ENCODE peak calls at places on chromosome 15, in four cellular contexts. N is CD8-positive, alpha-beta memory T cell; T is myocyte; Y is GM19239. B is an unnamed sample.

GRCh38 chr15:59313703-59314332 is 58.9 kb downstream of the MYO1E start:
- DNase-seq in N (no peak), T (peak; percentile 84), Y (no peak), B (no peak)

GRCh38 chr15:90400759-90401314 is 12.8 kb downstream of the IQGAP1 start:
- DNase-seq in N (peak; percentile 48), T (peak; percentile 97), Y (peak; percentile 68), B (peak; percentile 97)

GRCh38 chr15:83380682-83381081 is 66.5 kb upstream of the SH3GL3 start:
- DNase-seq in N (no peak), T (peak; percentile 67), Y (peak; percentile 50), B (no peak)

GRCh38 chr15:39587291-39587909 is 6.5 kb downstream of the THBS1 start:
- DNase-seq in N (no peak), T (peak; percentile 61), Y (no peak), B (peak; percentile 11)

GRCh38 chr15:37585966-37586656 is 348.3 kb upstream of the TMCO5A start:
- DNase-seq in N (no peak), T (peak; percentile 40), Y (no peak), B (peak; percentile 32)

GRCh38 chr15:95252404-95252803 is 1021.0 kb downstream of the MCTP2 start:
- DNase-seq in N (no peak), T (no peak), Y (no peak), B (no peak)

GRCh38 chr15:66941791-66942190 is 123.6 kb upstream of the SMAD3 start:
- DNase-seq in N (no peak), T (no peak), Y (no peak), B (no peak)

GRCh38 chr15:40016224-40016865 is 22.6 kb downstream of the SRP14 start:
- DNase-seq in N (no peak), T (peak; percentile 26), Y (no peak), B (no peak)

GRCh38 chr15:100131321-100132224 is 210.2 kb downstream of the ADAMTS17 start:
- DNase-seq in N (no peak), T (peak; percentile 97), Y (peak; percentile 21), B (no peak)

GRCh38 chr15:29425864-29426263 is 156.2 kb upstream of the NSMCE3 start:
- DNase-seq in N (no peak), T (no peak), Y (no peak), B (no peak)

GRCh38 chr15:58318517-58318916 is 113.3 kb upstream of the LIPC start:
- DNase-seq in N (no peak), T (no peak), Y (no peak), B (no peak)

GRCh38 chr15:88847144-88847543 is 43.9 kb downstream of the ACAN start:
- DNase-seq in N (no peak), T (no peak), Y (no peak), B (no peak)

GRCh38 chr15:74616020-74616939 is 644 bp downstream of the CLK3 start:
- DNase-seq in N (peak; percentile 70), T (peak; percentile 78), Y (no peak), B (no peak)

GRCh38 chr15:39583586-39584265 is 2.8 kb downstream of the THBS1 start:
- DNase-seq in N (no peak), T (peak; percentile 83), Y (no peak), B (peak; percentile 25)

GRCh38 chr15:56244811-56245576 is 1.3 kb upstream of the RFX7 start:
- DNase-seq in N (peak; percentile 6), T (peak; percentile 71), Y (no peak), B (no peak)

GRCh38 chr15:71596672-71597071 is 213.7 kb upstream of the NR2E3 start:
- DNase-seq in N (no peak), T (peak; percentile 30), Y (no peak), B (no peak)

GRCh38 chr15:38509152-38509551 is 55.2 kb downstream of the FAM98B start:
- DNase-seq in N (no peak), T (no peak), Y (no peak), B (no peak)

GRCh38 chr15:41407341-41407740 is 5.0 kb upstream of the NDUFAF1 start:
- DNase-seq in N (no peak), T (no peak), Y (no peak), B (no peak)

GRCh38 chr15:61974118-61974517 is 86.1 kb downstream of the VPS13C start:
- DNase-seq in N (no peak), T (no peak), Y (no peak), B (no peak)

GRCh38 chr15:36964626-36965025 is 135.7 kb downstream of the MEIS2 start:
- DNase-seq in N (no peak), T (no peak), Y (no peak), B (no peak)

GRCh38 chr15:51621917-51622268 is 678 bp downstream of the DMXL2 start:
- DNase-seq in N (no peak), T (peak; percentile 81), Y (no peak), B (no peak)

GRCh38 chr15:77869021-77869895 is 208.3 kb downstream of the TBC1D2B start:
- DNase-seq in N (no peak), T (no peak), Y (no peak), B (no peak)

GRCh38 chr15:63452552-63453136 is 51.7 kb upstream of the USP3 start:
- DNase-seq in N (no peak), T (no peak), Y (no peak), B (no peak)

GRCh38 chr15:48459571-48460461 is 128.6 kb downstream of the DUT start:
- DNase-seq in N (no peak), T (no peak), Y (no peak), B (peak; percentile 62)

GRCh38 chr15:64152507-64153387 is 1.2 kb downstream of the SNX22 start:
- DNase-seq in N (no peak), T (no peak), Y (peak; percentile 32), B (no peak)

GRCh38 chr15:31367021-31367729 is 40.5 kb downstream of the KLF13 start:
- DNase-seq in N (no peak), T (no peak), Y (no peak), B (no peak)

B was measured in HFF-Myc.